ENCODE peak calls at places on chromosome 18, in four cellular contexts. Z, E, T and J are unnamed samples.

GRCh38 chr18:70249118-70249517 is 39.7 kb upstream of the SOCS6 start:
- DNase-seq in E (no peak), T (no peak), Z (no peak), J (no peak)

GRCh38 chr18:44761812-44762211 is 81.1 kb downstream of the SETBP1 start:
- DNase-seq in E (no peak), Z (no peak), T (no peak), J (no peak)

GRCh38 chr18:33710269-33710668 is 132.2 kb downstream of the ASXL3 start:
- DNase-seq in E (no peak), Z (no peak), T (no peak), J (no peak)

GRCh38 chr18:49017813-49018552 is 67.2 kb upstream of the SMAD7 start:
- DNase-seq in T (no peak), E (no peak), Z (no peak), J (no peak)

GRCh38 chr18:63155910-63156773 is 163.4 kb downstream of the BCL2 start:
- DNase-seq in E (no peak), Z (no peak), T (no peak), J (no peak)

GRCh38 chr18:79786304-79786703 is 11.4 kb upstream of the KCNG2 start:
- DNase-seq in T (no peak), Z (no peak), E (no peak), J (no peak)

GRCh38 chr18:11857177-11857887 is 6.1 kb downstream of the CHMP1B start:
- DNase-seq in T (peak), E (no peak), Z (peak), J (peak)

GRCh38 chr18:3661121-3661520 is 211.1 kb downstream of the TGIF1 start:
- DNase-seq in E (no peak), Z (no peak), T (no peak), J (no peak)

GRCh38 chr18:36374262-36374661 is 76.7 kb downstream of the FHOD3 start:
- DNase-seq in E (no peak), Z (no peak), T (no peak), J (no peak)

GRCh38 chr18:47969851-47970250 is 39.4 kb upstream of the SMAD2 start:
- DNase-seq in E (no peak), Z (no peak), T (no peak), J (no peak)

GRCh38 chr18:36828157-36828629 is 609 bp downstream of the TPGS2 start:
- DNase-seq in E (no peak), T (peak), Z (no peak), J (no peak)

GRCh38 chr18:74286106-74286856 is 5.5 kb downstream of the CYB5A start:
- DNase-seq in Z (no peak), E (no peak), T (no peak), J (no peak)

GRCh38 chr18:12060182-12060870 is 33.3 kb upstream of the ANKRD62 start:
- DNase-seq in E (no peak), Z (no peak), T (no peak), J (no peak)

GRCh38 chr18:44654555-44654954 is 26.1 kb upstream of the SETBP1 start:
- DNase-seq in E (no peak), Z (no peak), T (no peak), J (peak)

GRCh38 chr18:21499997-21500396 is 100.5 kb downstream of the ESCO1 start:
- DNase-seq in T (no peak), E (no peak), Z (no peak), J (no peak)

GRCh38 chr18:10320848-10321247 is 133.6 kb upstream of the APCDD1 start:
- DNase-seq in Z (no peak), E (no peak), T (no peak), J (no peak)

GRCh38 chr18:48736861-48737260 is 198.0 kb downstream of the CTIF start:
- DNase-seq in Z (no peak), T (no peak), E (no peak), J (no peak)

GRCh38 chr18:60549338-60549960 is 176.9 kb upstream of the MC4R start:
- DNase-seq in T (peak), E (no peak), Z (peak), J (peak)

GRCh38 chr18:79519751-79520472 is 124.2 kb downstream of the NFATC1 start:
- DNase-seq in E (no peak), Z (peak), T (no peak), J (no peak)

DNA sequence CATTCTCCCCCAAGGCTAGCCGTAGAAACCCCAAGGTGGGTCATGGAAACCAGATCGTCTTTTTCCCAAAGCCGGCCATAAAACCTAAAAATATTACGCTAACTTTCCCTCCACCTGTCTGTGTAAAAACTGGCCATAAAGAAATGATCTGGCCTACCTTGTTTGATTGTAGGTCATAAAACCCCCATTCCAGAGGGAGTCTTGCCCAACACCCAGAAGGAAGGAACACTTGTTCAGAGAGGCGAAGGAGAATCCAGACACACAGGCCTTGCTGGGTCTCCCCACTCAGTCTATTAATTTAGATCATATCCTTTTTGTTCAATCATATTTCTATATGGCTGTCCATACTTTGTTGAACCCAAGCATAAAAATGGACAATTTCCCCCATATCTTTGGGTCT is 344.7 kb downstream of the HRH4 start:
- DNase-seq in E (no peak), T (no peak), Z (no peak), J (no peak)
- TF ChIP-seq CEBPB in E (no peak), T (no peak), Z (no peak), J (no peak)

DNA sequence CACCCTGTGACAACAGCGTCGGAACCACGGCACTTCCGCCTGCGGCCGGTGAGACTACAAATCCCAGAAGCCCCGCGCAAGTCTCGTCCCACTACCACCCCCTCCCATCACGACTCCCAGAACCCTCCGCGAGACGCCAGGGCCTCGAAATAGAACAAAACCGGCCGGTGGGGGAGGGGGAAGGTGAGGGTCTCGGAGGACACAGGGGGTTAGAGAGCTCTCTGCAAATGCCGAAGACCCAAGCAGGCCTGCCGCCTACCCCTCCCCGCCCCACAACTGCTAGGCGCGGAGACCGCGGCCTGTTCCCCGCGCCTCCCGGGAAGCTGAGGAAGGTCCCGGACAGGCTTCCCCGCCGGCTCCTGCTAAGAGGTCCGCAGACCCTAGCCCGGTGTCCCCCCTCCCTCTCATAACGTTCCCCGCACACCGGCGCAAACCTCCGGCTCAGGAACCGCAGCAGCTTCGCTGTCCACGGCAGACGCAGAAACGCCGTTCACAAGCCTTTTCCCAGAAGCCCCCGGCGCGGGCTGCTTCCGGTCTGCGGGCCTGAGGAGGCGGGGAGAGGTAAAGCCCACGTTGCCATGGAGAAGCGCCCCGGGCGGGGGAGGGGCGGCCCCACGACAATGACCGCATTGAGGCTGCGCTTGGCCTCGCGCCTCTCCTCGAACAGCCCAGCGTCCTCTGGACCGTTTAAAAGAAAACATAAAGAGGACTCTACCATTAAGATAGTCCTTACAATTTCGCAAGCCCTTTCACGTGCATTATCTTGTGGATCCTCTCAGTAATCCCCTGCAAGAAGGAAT is at the start of gene ZNF24:
- DNase-seq in E (peak), Z (peak), T (peak), J (peak)
- TF ChIP-seq REST in E (no peak), Z (peak), T (no peak), J (peak)

DNA sequence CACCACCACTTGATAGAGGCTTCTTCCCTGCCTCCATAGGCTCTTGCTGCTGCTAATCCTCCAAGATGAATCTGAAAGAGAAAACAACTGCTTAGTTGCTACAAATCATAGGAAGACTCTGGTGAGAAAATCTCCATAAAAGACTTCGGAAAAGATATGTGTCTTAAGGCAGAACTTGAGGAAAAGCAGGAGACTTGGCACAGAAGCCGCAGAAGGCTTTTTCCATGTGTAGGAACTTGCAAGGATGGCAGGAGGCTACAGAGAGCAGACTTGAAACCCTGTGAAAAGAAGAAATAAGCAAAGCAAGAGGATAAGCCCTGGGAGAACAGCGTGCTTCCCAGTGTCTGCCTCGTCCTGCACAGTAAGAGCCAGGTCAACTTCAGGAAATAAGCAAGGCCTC is 128.2 kb upstream of the NDUFV2 start:
- DNase-seq in Z (no peak), T (no peak), E (no peak), J (no peak)
- TF ChIP-seq EP300 in Z (no peak), T (no peak), E (no peak), J (no peak)

DNA sequence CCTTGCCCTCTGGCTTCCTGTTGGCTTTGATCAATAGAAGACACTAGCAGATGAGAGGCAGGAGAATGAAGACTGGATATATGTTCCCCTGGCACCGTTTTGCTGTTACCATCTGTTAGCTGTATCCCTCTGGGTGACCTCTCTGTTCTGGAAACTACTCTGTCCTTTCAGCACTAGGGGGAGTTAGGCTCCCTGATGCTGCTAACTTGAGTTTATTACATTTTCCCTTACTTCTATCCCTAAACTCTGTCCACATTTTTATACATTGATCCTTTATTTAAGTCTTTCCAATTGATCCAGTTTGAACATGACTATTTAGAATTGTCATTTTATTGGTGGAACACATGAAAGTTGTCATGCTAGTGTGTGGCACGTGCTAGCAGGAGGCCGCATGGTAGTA is 1014.3 kb upstream of the CDH2 start:
- DNase-seq in Z (no peak), E (no peak), T (peak), J (peak)
- TF ChIP-seq CEBPB in Z (no peak), E (no peak), T (no peak), J (no peak)

GRCh38 chr18:77360315-77361186 is 110.9 kb downstream of the GALR1 start:
- DNase-seq in E (no peak), T (no peak), Z (no peak), J (no peak)
- TF ChIP-seq REST in E (peak), T (peak), Z (no peak), J (peak)

DNA sequence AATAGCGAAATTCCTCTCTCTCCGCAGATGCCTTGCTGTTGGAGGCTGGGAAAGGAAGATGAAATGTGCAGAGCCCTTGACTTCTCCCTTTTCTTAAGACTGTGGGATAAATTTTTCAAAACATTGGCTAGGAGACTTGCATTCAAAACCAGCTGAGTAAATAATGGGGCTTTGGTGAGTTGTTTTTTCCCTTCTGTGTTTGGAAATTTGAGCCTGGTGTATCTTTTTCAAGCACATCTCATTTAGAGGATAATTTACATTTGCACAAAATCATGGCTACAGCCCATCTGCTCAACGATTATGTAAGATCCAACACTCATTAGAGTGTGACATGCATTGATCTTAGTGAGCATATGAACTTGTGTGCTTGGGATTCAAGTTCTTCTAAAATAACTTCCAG is 112.1 kb upstream of the ATP8B1 start:
- DNase-seq in E (no peak), Z (no peak), T (no peak), J (no peak)
- TF ChIP-seq EP300 in E (no peak), Z (no peak), T (no peak), J (no peak)